ENCODE peak calls at places on chromosomes 11 and 22, in nine cellular contexts. K is psoas muscle; G is ovary; H is kidney; S is CD8-positive, alpha-beta T cell; W is cardiac muscle cell; C is esophagus squamous epithelium; P is heart right ventricle; J is GM23248. X is an unnamed sample.
A peak's percentile ranks its signal among the peaks of the same experiment; 100 is the strongest.

GRCh38 chr11:9838229-9838628 is 174.4 kb downstream of the SWAP70 start:
- DNase-seq in K (no peak), G (no peak), H (no peak), S (no peak), W (no peak), C (no peak), P (no peak), J (peak; percentile 82), X (no peak)

GRCh38 chr22:34878996-34879395 is 187.0 kb upstream of the ISX start:
- DNase-seq in K (no peak), G (no peak), H (no peak), S (no peak), W (no peak), C (no peak), P (no peak), J (no peak), X (no peak)

GRCh38 chr11:44005076-44005800 is 42.5 kb upstream of the ACCSL start:
- DNase-seq in K (no peak), G (peak; percentile 16), H (peak; percentile 80), S (no peak), W (no peak), C (no peak), P (no peak), J (no peak), X (no peak)

GRCh38 chr11:50298182-50298988 is 265.7 kb downstream of the OR4C45 start:
- DNase-seq in K (no peak), G (peak; percentile 15), H (no peak), S (no peak), W (no peak), C (no peak), P (no peak), J (peak; percentile 0), X (no peak)

GRCh38 chr11:69801513-69802335 is 17.5 kb downstream of the FGF3 start:
- DNase-seq in K (no peak), G (no peak), H (no peak), S (peak; percentile 42), W (peak; percentile 54), C (no peak), P (no peak), J (no peak), X (no peak)

GRCh38 chr11:87712802-87713202 is 462.4 kb downstream of the RAB38 start:
- DNase-seq in K (no peak), G (no peak), H (no peak), S (no peak), W (no peak), C (no peak), P (no peak), J (no peak), X (no peak)

GRCh38 chr11:63553759-63554158 is 9.4 kb downstream of the PLAAT2 start:
- DNase-seq in K (peak; percentile 49), G (no peak), H (no peak), S (peak; percentile 72), W (no peak), C (no peak), P (no peak), J (no peak), X (peak; percentile 36)

GRCh38 chr22:24954114-24954463 is 1.6 kb downstream of the KIAA1671 start:
- DNase-seq in K (no peak), G (no peak), H (no peak), S (no peak), W (no peak), C (no peak), P (no peak), J (no peak), X (no peak)

GRCh38 chr11:70292863-70293262 is 22.4 kb downstream of the PPFIA1 start:
- DNase-seq in K (no peak), G (no peak), H (no peak), S (no peak), W (no peak), C (no peak), P (no peak), J (no peak), X (no peak)

GRCh38 chr11:17752144-17752543 is 17.6 kb downstream of the KCNC1 start:
- DNase-seq in K (peak; percentile 2), G (no peak), H (peak; percentile 31), S (no peak), W (no peak), C (no peak), P (peak; percentile 0), J (no peak), X (no peak)

GRCh38 chr11:7251836-7252682 is at the start of gene SYT9:
- DNase-seq in K (peak; percentile 63), G (no peak), H (peak; percentile 80), S (no peak), W (peak; percentile 84), C (no peak), P (peak; percentile 37), J (peak; percentile 46), X (no peak)

GRCh38 chr11:122656631-122657101 is 1.1 kb downstream of the UBASH3B start:
- DNase-seq in K (peak; percentile 66), G (no peak), H (peak; percentile 83), S (peak; percentile 39), W (peak; percentile 24), C (no peak), P (peak; percentile 29), J (peak; percentile 49), X (peak; percentile 9)

GRCh38 chr11:127385071-127385470 is 384.5 kb upstream of the KIRREL3 start:
- DNase-seq in K (no peak), G (no peak), H (no peak), S (no peak), W (no peak), C (no peak), P (no peak), J (no peak), X (no peak)

GRCh38 chr11:29432719-29433325 is 584.0 kb downstream of the KCNA4 start:
- DNase-seq in K (no peak), G (no peak), H (no peak), S (no peak), W (peak; percentile 48), C (no peak), P (no peak), J (peak; percentile 43), X (no peak)

GRCh38 chr11:71181566-71181965 is 70.8 kb downstream of the SHANK2 start:
- DNase-seq in K (no peak), G (no peak), H (peak; percentile 49), S (no peak), W (no peak), C (no peak), P (no peak), J (no peak), X (no peak)

GRCh38 chr11:100672483-100673038 is 14.5 kb upstream of the ARHGAP42 start:
- DNase-seq in K (no peak), G (no peak), H (no peak), S (no peak), W (no peak), C (no peak), P (no peak), J (no peak), X (no peak)

GRCh38 chr11:27192184-27192583 is 151.6 kb downstream of the BBOX1 start:
- DNase-seq in K (no peak), G (no peak), H (no peak), S (no peak), W (no peak), C (no peak), P (no peak), J (no peak), X (no peak)

GRCh38 chr11:92152245-92152644 is 72.4 kb upstream of the FAT3 start:
- DNase-seq in K (no peak), G (no peak), H (no peak), S (no peak), W (no peak), C (no peak), P (no peak), J (peak; percentile 36), X (no peak)

GRCh38 chr22:37241351-37242142 is 2.5 kb downstream of the RAC2 start:
- DNase-seq in K (peak; percentile 54), G (no peak), H (peak; percentile 75), S (peak; percentile 50), W (no peak), C (no peak), P (no peak), J (no peak), X (peak; percentile 46)

GRCh38 chr11:12060385-12060980 is 49.9 kb upstream of the MICAL2 start:
- DNase-seq in K (no peak), G (no peak), H (peak; percentile 19), S (no peak), W (no peak), C (no peak), P (no peak), J (no peak), X (no peak)

GRCh38 chr11:69541501-69542313 is 60.2 kb downstream of the LINC01488 start:
- DNase-seq in K (no peak), G (no peak), H (no peak), S (no peak), W (peak; percentile 29), C (no peak), P (no peak), J (peak; percentile 81), X (no peak)

DNA sequence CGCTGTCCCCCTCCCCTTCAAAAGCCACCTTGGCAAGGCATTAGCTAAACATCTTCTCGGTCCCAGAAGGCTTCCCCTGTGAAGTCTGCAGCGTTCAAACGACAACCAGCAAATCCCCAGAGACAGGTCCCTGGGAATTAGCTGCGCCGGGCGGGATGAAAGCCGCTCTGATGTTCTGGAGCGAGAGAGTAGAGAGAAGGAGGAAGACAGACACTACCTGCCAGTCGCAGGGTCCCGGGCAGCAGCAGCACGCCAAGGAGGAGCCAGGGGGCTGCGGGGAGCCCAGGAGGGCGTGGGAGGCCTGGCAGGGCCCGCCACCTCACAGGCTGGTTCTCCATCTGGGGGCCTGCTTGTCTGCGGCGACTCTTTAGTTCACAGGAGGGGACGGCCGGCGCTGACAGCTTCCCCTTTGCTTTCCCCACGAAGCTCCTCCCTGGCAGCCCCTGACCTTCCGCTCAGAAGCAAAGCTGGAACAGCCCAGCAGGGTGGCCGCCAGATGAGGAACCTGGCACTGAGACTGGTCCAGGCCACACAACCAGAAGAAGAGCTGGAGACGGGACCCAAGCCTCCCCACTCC is at the start of gene NFAM1:
- DNase-seq in K (peak; percentile 76), G (no peak), H (peak; percentile 86), S (no peak), W (no peak), C (no peak), P (peak; percentile 54), J (no peak), X (no peak)
- H3K4me3 ChIP-seq in K (peak within 1 kb of the TSS; percentile 30), G (no peak within 1 kb of the TSS), H (no peak within 1 kb of the TSS), S (no peak within 1 kb of the TSS), W (no peak within 1 kb of the TSS), C (peak within 1 kb of the TSS; percentile 19), P (no peak within 1 kb of the TSS), J (no peak within 1 kb of the TSS), X (no peak within 1 kb of the TSS)

GRCh38 chr22:46737976-46738641 is at the start of gene CERK:
- DNase-seq in K (peak; percentile 84), G (peak; percentile 77), H (peak; percentile 94), S (peak; percentile 76), W (peak; percentile 90), C (no peak), P (peak; percentile 91), J (peak; percentile 72), X (peak; percentile 73)
- H3K4me1 ChIP-seq in K (peaks cover 61% of the 10 kb centered on the region), G (peaks cover 20% of the 10 kb centered on the region), H (peaks cover 35% of the 10 kb centered on the region), S (peaks cover 49% of the 10 kb centered on the region), W (peaks cover 25% of the 10 kb centered on the region), C (peaks cover 48% of the 10 kb centered on the region), P (peaks cover 81% of the 10 kb centered on the region), J (peaks cover 18% of the 10 kb centered on the region), X (peaks cover 45% of the 10 kb centered on the region)

GRCh38 chr11:8809605-8810272 is 101.2 kb upstream of the AKIP1 start:
- DNase-seq in K (no peak), G (no peak), H (no peak), S (no peak), W (peak; percentile 35), C (no peak), P (no peak), J (peak; percentile 33), X (no peak)
- H3K4me3 ChIP-seq in K (peak overlapping the region; percentile 73), G (peak overlapping the region; percentile 76), H (peak overlapping the region; percentile 64), S (no peak overlapping the region), W (peak overlapping the region; percentile 64), C (peak overlapping the region; percentile 59), P (peak overlapping the region; percentile 57), J (peak overlapping the region; percentile 72), X (no peak overlapping the region)

GRCh38 chr11:73312806-73313403 is 4.8 kb downstream of the ARHGEF17 start:
- DNase-seq in K (peak; percentile 31), G (no peak), H (no peak), S (no peak), W (no peak), C (no peak), P (no peak), J (peak; percentile 83), X (no peak)
- H3K4me1 ChIP-seq in K (peaks cover 16% of the 10 kb centered on the region), G (peaks cover 63% of the 10 kb centered on the region), H (peaks cover 59% of the 10 kb centered on the region), S (no peaks in the 10 kb centered on the region), W (peaks cover 56% of the 10 kb centered on the region), C (peaks cover 16% of the 10 kb centered on the region), P (peaks cover 85% of the 10 kb centered on the region), J (peaks cover 60% of the 10 kb centered on the region), X (peaks cover 12% of the 10 kb centered on the region)